ENCODE peak calls at places on chromosomes 1 and 21, in seven cellular contexts. I is tibial artery, R is GM12878, G is heart right ventricle, T is A673, L is pancreas, A is fibroblast of lung. E is an unnamed sample. For H3K4me1, the result is how much of the 10 kb centered on the place peaks cover.

GRCh38 chr21:43848771-43849170 is 16.3 kb upstream of the AGPAT3 start:
- DNase-seq in L (no peak), I (no peak), R (no peak), T (no peak), A (no peak), G (no peak), E (no peak)

GRCh38 chr1:37177230-37177864 is 143.0 kb upstream of the GRIK3 start:
- DNase-seq in R (no peak), I (no peak), L (no peak), A (no peak), G (no peak), T (peak), E (peak)

GRCh38 chr1:88204768-88205167 is 479.3 kb upstream of the PKN2 start:
- DNase-seq in G (no peak), T (no peak), R (no peak), A (no peak), I (no peak), L (no peak), E (no peak)

GRCh38 chr1:22712502-22713271 is 2.0 kb downstream of the EPHB2 start:
- DNase-seq in T (no peak), A (peak), G (no peak), L (no peak), I (no peak), R (no peak), E (peak)

GRCh38 chr21:16002872-16003466 is 273.2 kb downstream of the USP25 start:
- DNase-seq in T (peak), A (peak), G (no peak), L (no peak), R (no peak), I (no peak), E (peak)

GRCh38 chr1:220694866-220695382 is 4.8 kb downstream of the C1orf115 start:
- DNase-seq in L (no peak), A (no peak), I (no peak), R (no peak), T (no peak), G (no peak), E (no peak)

GRCh38 chr1:67372136-67372535 is 58.1 kb downstream of the SERBP1 start:
- DNase-seq in R (no peak), A (peak), G (no peak), I (no peak), L (no peak), T (no peak), E (no peak)

GRCh38 chr1:243312962-243313634 is 57.3 kb downstream of the SDCCAG8 start:
- DNase-seq in G (no peak), L (no peak), A (no peak), R (peak), I (no peak), T (no peak), E (no peak)

GRCh38 chr1:33724348-33724747 is 139.5 kb upstream of the HMGB4 start:
- DNase-seq in T (no peak), R (no peak), A (no peak), G (no peak), L (no peak), I (no peak), E (no peak)

GRCh38 chr1:85975770-85976386 is 180.7 kb downstream of the COL24A1 start:
- DNase-seq in T (no peak), R (no peak), L (no peak), G (no peak), I (no peak), A (no peak), E (no peak)

GRCh38 chr1:208142632-208143390 is 101.4 kb downstream of the PLXNA2 start:
- DNase-seq in G (no peak), A (no peak), I (peak), R (no peak), T (no peak), L (no peak), E (no peak)

GRCh38 chr1:151936203-151936602 is 26.9 kb upstream of the THEM4 start:
- DNase-seq in L (no peak), R (no peak), T (no peak), A (no peak), I (no peak), G (no peak), E (peak)

GRCh38 chr1:151939141-151939540 is 29.8 kb upstream of the THEM4 start:
- DNase-seq in T (no peak), I (no peak), L (no peak), A (no peak), G (no peak), R (no peak), E (no peak)

GRCh38 chr1:151935154-151935553 is 25.8 kb upstream of the THEM4 start:
- DNase-seq in R (no peak), A (peak), L (no peak), I (no peak), G (no peak), T (no peak), E (peak)

GRCh38 chr1:151934048-151934493 is 24.8 kb upstream of the THEM4 start:
- DNase-seq in T (peak), R (no peak), A (peak), G (peak), L (no peak), I (no peak), E (peak)

GRCh38 chr1:151936653-151937052 is 27.3 kb upstream of the THEM4 start:
- DNase-seq in L (no peak), T (no peak), I (no peak), A (no peak), R (no peak), G (no peak), E (no peak)
- H3K4me1 ChIP-seq in L (under half), T (under half), I (under half), A (under half), R (under half), G (under half), E (under half)

GRCh38 chr1:205208805-205209204 is 2.7 kb downstream of the DSTYK start:
- DNase-seq in A (no peak), L (no peak), T (no peak), I (no peak), G (no peak), R (no peak), E (no peak)

GRCh38 chr1:205211839-205212241 is 338 bp upstream of the DSTYK start:
- DNase-seq in A (no peak), I (no peak), R (no peak), L (no peak), G (no peak), T (no peak), E (no peak)

GRCh38 chr1:205216588-205216987 is 5.1 kb upstream of the DSTYK start:
- DNase-seq in R (no peak), G (no peak), A (no peak), T (no peak), I (no peak), L (no peak), E (no peak)

GRCh38 chr1:205214756-205215155 is 3.3 kb upstream of the DSTYK start:
- DNase-seq in A (no peak), R (no peak), L (no peak), T (no peak), G (no peak), I (no peak), E (no peak)

GRCh38 chr1:205210876-205211838 is at the start of gene DSTYK:
- DNase-seq in L (peak), G (peak), R (peak), A (peak), T (peak), I (peak), E (peak)
- TF ChIP-seq CTCF in L (no peak), G (no peak), R (no peak), A (no peak), T (no peak), I (no peak), E (no peak)

DNA sequence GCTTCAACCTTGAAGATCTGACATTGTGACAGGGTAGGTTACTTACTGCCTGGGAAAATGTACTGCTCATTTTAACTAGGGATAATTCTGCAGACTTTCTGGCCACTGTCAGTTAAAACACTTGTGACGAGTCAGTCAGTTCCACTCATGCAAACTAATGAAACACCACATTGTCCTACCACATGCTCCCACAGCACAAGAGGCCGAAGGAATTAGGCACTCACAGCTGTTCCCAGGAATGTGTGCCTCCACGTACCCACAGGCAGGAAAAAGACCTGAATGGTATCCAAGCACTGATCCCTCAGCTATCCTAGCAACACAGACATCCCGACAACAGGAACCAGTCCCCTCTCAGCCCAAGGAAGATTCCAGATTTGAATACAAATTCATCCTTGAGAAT is 12.3 kb downstream of the BCAR3 start:
- DNase-seq in L (no peak), A (peak), R (no peak), T (no peak), I (no peak), G (no peak), E (no peak)
- H3K4me1 ChIP-seq in L (under half), A (under half), R (under half), T (under half), I (under half), G (half or more), E (half or more)

DNA sequence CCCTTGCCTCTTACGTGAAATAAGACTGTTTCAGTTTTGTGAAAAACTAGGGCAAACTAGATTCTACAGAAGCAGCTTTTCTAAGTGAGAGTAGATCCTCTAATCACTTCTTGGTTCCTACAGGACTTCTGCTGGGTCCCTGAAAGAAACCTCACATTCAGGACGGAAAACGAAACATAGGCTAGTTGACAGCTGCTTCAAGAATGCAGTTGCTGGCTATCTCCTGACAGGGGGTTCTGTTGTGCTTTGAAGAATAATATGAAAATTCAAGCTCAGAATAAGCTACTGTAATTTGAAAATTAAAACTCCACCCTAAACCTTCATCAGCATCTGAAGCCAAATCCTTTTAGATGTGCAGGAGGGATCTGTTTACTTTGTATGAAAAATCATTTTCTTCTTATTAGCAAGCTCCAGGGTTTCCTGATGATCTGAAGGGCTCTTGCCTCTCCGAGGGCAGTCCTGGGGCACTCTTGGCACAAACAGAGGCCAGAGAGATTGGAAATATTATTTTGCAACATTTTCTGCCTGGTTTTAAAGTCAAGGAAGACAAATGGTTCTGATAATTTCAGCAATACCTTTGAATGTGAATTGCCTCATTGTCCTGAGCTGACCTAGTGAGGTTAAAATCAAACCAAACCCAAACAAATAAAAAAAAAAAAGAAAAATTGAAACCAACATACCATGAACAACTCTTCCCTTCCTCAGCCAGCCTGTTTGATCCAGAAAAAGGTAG is 55.1 kb downstream of the NTMT2 start:
- DNase-seq in A (no peak), R (no peak), G (no peak), L (no peak), I (no peak), T (no peak), E (no peak)
- TF ChIP-seq CTCF in A (peak), R (no peak), G (no peak), L (no peak), I (no peak), T (no peak), E (no peak)

DNA sequence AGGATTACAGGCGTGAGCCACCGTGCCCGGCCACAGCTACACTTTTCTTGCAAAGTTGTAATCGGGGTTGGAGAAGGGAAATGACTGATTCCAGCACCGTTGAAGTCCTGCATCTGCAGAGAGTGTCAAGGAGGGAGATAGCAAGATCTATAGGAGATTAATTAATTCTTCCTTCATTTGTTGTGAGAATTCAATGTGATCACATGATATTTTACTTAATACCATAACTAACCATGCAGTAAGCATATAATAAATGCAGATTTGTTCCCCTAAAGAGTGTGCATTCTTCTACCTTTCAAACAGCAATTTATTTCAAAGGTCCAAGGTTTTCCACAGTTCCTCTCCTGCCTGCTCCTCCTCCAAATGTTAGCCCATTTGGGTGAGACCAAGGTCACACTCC is 204.5 kb downstream of the GREM2 start:
- DNase-seq in G (no peak), R (no peak), A (no peak), I (no peak), T (no peak), L (no peak), E (no peak)
- H3K4me1 ChIP-seq in G (under half), R (under half), A (under half), I (under half), T (under half), L (under half), E (under half)

GRCh38 chr1:168473164-168473563 is 70.6 kb downstream of the XCL2 start:
- DNase-seq in G (no peak), I (no peak), R (no peak), T (no peak), A (no peak), L (no peak), E (no peak)

GRCh38 chr1:168469690-168470089 is 74.1 kb downstream of the XCL2 start:
- DNase-seq in I (peak), G (peak), R (no peak), L (peak), A (peak), T (peak), E (peak)

GRCh38 chr1:168472244-168472643 is 71.6 kb downstream of the XCL2 start:
- DNase-seq in T (no peak), I (no peak), R (no peak), L (no peak), G (no peak), A (no peak), E (no peak)

GRCh38 chr1:168468822-168469221 is 75.0 kb downstream of the XCL2 start:
- DNase-seq in A (no peak), G (no peak), R (no peak), L (no peak), I (no peak), T (no peak), E (no peak)

DNA sequence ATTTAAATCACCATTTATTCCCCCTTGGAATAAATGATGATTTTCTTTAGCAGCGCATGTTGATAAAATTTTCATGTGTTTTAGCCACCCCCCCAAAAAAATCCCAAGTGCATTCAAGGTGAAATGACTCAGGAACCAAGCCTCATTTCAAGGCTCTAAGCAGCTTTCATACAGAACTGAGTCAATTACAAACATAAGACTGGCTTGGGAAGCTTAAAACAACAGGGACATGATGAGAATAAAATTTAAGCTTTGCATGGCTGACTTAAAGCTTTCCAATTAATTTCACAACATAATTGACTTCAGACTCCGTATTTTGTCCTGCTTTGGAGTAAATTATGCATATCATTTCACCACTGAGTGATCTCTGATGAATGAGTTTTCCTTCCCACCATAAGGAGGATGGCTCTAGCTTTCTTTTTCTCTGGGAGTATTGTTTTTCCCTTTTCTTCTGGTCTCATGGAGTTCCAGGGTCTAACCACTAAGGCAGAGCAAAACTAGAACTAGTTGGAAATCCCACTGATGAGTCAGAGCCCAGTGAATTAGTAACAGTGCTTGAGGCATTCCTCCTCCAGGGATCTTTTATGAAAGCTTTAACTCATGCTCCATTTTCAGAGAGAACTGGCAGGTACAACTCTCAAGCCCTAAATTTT is 72.8 kb downstream of the XCL2 start:
- DNase-seq in I (no peak), L (no peak), R (no peak), G (no peak), T (peak), A (peak), E (peak)
- TF ChIP-seq CTCF in I (peak), L (no peak), R (no peak), G (no peak), T (no peak), A (no peak), E (no peak)

DNA sequence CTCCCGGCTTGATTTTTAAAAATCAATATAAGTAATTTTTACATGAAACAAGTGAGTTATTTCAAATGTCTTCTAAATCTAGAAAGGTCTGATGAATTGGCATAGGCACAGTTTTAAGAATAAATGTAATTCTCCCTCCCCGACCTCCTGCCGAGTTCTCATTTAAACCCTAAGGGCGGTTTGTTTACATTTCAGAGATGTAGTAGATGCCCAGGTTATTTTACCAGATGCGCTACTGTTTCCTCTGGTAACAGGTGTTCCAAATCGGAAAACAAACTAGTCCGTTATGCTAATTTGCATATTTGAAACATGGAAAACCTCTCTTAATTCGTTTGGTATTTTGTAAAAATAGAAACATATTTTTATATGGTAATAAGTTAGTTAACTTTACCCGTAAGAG is 53.8 kb upstream of the CFAP126 start:
- DNase-seq in L (no peak), T (peak), G (no peak), A (no peak), R (no peak), I (no peak), E (no peak)
- H3K4me1 ChIP-seq in L (under half), T (under half), G (under half), A (under half), R (under half), I (under half), E (under half)